ENCODE peak calls at places on chromosomes 4 and X, in nine cellular contexts. N is mucosa of gallbladder; A is stimulated activated CD8-positive, alpha-beta memory T cell treated with anti-CD3 and anti-CD28 coated beads, Interleukin-7, amount 100 ng/mL, for 4 hours; V is pancreas; E is B cell; L is aorta; F is COLO829; G is heart right ventricle; H is stimulated activated CD4-positive, alpha-beta T cell treated with anti-CD3 and anti-CD28 coated beads, Interleukin-1b, Interleukin-23, amount 100 ng/mL, for 4 hours. Y is an unnamed sample.

GRCh38 chrX:80808854-80809493 is 703 bp downstream of the BRWD3 start:
- DNase-seq in L (peak; percentile 72), E (peak; percentile 40), F (no peak), V (peak; percentile 21), H (no peak), G (no peak), N (no peak), A (peak; percentile 1), Y (peak; percentile 34)

GRCh38 chr4:76562161-76562560 is 127.1 kb downstream of the SHROOM3 start:
- DNase-seq in H (no peak), N (no peak), A (no peak), V (no peak), L (no peak), F (no peak), G (no peak), E (no peak), Y (no peak)

GRCh38 chr4:17577660-17578481 is 873 bp downstream of the LAP3 start:
- DNase-seq in L (peak; percentile 86), G (peak; percentile 51), A (peak; percentile 24), V (peak; percentile 47), E (peak; percentile 11), H (no peak), N (peak; percentile 22), F (no peak), Y (peak; percentile 19)

GRCh38 chr4:71550220-71551190 is 211.7 kb downstream of the SLC4A4 start:
- DNase-seq in H (no peak), V (no peak), A (no peak), F (peak; percentile 49), E (no peak), L (no peak), N (no peak), G (no peak), Y (peak; percentile 18)

GRCh38 chrX:41429592-41429991 is 17.6 kb upstream of the NYX start:
- DNase-seq in A (no peak), N (no peak), L (no peak), H (no peak), G (no peak), E (no peak), V (no peak), F (no peak), Y (no peak)

GRCh38 chr4:145732001-145732400 is 52.1 kb downstream of the C4orf51 start:
- DNase-seq in G (no peak), H (no peak), L (no peak), F (no peak), E (no peak), A (no peak), N (no peak), V (no peak), Y (no peak)

GRCh38 chr4:6770581-6771228 is 11.8 kb upstream of the KIAA0232 start:
- DNase-seq in A (no peak), E (no peak), V (no peak), G (no peak), L (peak; percentile 21), F (no peak), H (no peak), N (no peak), Y (no peak)

GRCh38 chr4:113613503-113613902 is 148.0 kb downstream of the CAMK2D start:
- DNase-seq in G (no peak), E (no peak), L (no peak), V (no peak), F (no peak), N (no peak), A (no peak), H (no peak), Y (no peak)

GRCh38 chr4:2251073-2251794 is 9.3 kb upstream of the HAUS3 start:
- DNase-seq in E (peak; percentile 8), G (no peak), A (no peak), H (no peak), N (no peak), V (peak; percentile 23), L (peak; percentile 69), F (no peak), Y (no peak)

GRCh38 chr4:182978152-182978827 is 61.1 kb upstream of the DCTD start:
- DNase-seq in G (no peak), N (no peak), V (no peak), H (no peak), F (peak; percentile 8), A (no peak), E (peak; percentile 10), L (no peak), Y (no peak)

GRCh38 chrX:104921606-104922205 is 298.8 kb downstream of the TEX13A start:
- DNase-seq in A (no peak), L (peak; percentile 69), N (peak; percentile 13), V (peak; percentile 28), F (no peak), E (no peak), G (no peak), H (no peak), Y (no peak)

GRCh38 chr4:186628058-186628711 is 72.8 kb upstream of the MTNR1A start:
- DNase-seq in F (no peak), H (no peak), N (no peak), E (no peak), V (no peak), A (no peak), L (no peak), G (no peak), Y (peak; percentile 7)

GRCh38 chr4:8324640-8325239 is 55.2 kb downstream of the HTRA3 start:
- DNase-seq in G (no peak), L (peak; percentile 9), F (no peak), A (no peak), E (no peak), V (no peak), H (no peak), N (no peak), Y (no peak)

GRCh38 chr4:147136308-147136707 is 190.6 kb upstream of the TTC29 start:
- DNase-seq in F (peak; percentile 19), V (no peak), L (no peak), A (no peak), G (peak; percentile 15), H (no peak), N (no peak), E (no peak), Y (no peak)

GRCh38 chr4:11367371-11367770 is 61.3 kb downstream of the HS3ST1 start:
- DNase-seq in L (no peak), A (no peak), G (peak; percentile 52), V (peak; percentile 39), H (no peak), E (no peak), N (peak; percentile 76), F (peak; percentile 89), Y (no peak)

GRCh38 chr4:3836802-3837601 is 70.8 kb downstream of the ADRA2C start:
- DNase-seq in H (no peak), F (peak; percentile 29), A (no peak), V (peak; percentile 45), E (no peak), N (no peak), G (no peak), L (no peak), Y (peak; percentile 15)

GRCh38 chr4:5979981-5980380 is 38.2 kb downstream of the C4orf50 start:
- DNase-seq in L (no peak), E (no peak), H (no peak), V (no peak), A (no peak), N (no peak), F (peak; percentile 6), G (no peak), Y (peak; percentile 13)

GRCh38 chr4:5124876-5125275 is 73.6 kb downstream of the STK32B start:
- DNase-seq in N (no peak), L (no peak), H (no peak), E (no peak), V (no peak), A (no peak), F (no peak), G (no peak), Y (no peak)

GRCh38 chrX:137313627-137314026 is 252.3 kb upstream of the ZIC3 start:
- DNase-seq in A (no peak), E (no peak), L (no peak), F (no peak), G (no peak), V (no peak), N (no peak), H (no peak), Y (no peak)

GRCh38 chrX:153410328-153410727 is 944 bp upstream of the ZFP92 start:
- DNase-seq in V (no peak), L (peak; percentile 40), H (no peak), E (no peak), F (no peak), N (no peak), G (no peak), A (no peak), Y (no peak)

GRCh38 chr4:94468093-94468492 is 16.4 kb downstream of the PDLIM5 start:
- DNase-seq in L (no peak), A (no peak), E (no peak), H (no peak), N (no peak), V (no peak), F (no peak), G (no peak), Y (no peak)

GRCh38 chr4:1116837-1117236 is 3.5 kb upstream of the RNF212 start:
- DNase-seq in A (no peak), G (no peak), V (no peak), F (no peak), N (no peak), H (no peak), E (no peak), L (no peak), Y (no peak)

GRCh38 chr4:122798101-122798500 is 28.5 kb upstream of the FGF2 start:
- DNase-seq in E (no peak), L (no peak), H (no peak), F (peak; percentile 95), G (peak; percentile 23), N (peak; percentile 14), A (no peak), V (no peak), Y (peak; percentile 16)

GRCh38 chr4:47334597-47335185 is 128.8 kb downstream of the COMMD8 start:
- DNase-seq in A (no peak), L (no peak), V (no peak), F (no peak), H (no peak), N (no peak), G (no peak), E (no peak), Y (no peak)

GRCh38 chr4:165716472-165716871 is 156.6 kb upstream of the TLL1 start:
- DNase-seq in N (no peak), V (no peak), F (no peak), G (peak; percentile 16), A (no peak), H (no peak), E (no peak), L (no peak), Y (no peak)

GRCh38 chr4:104494822-104495559 is at the start of gene CXXC4:
- DNase-seq in H (no peak), F (peak; percentile 17), G (peak; percentile 70), N (peak; percentile 57), E (peak; percentile 9), V (peak; percentile 74), A (peak; percentile 14), L (peak; percentile 82), Y (peak; percentile 51)

GRCh38 chr4:100340534-100341364 is 150.5 kb upstream of the DDIT4L start:
- DNase-seq in H (no peak), A (no peak), F (no peak), N (no peak), E (no peak), V (no peak), L (no peak), G (no peak), Y (no peak)

GRCh38 chrX:118346258-118347094 is 570 bp downstream of the WDR44 start:
- DNase-seq in G (peak; percentile 45), H (peak; percentile 27), F (peak; percentile 8), A (peak; percentile 29), V (peak; percentile 55), N (peak; percentile 22), L (peak; percentile 81), E (peak; percentile 62), Y (peak; percentile 56)

GRCh38 chr4:15805583-15806517 is 27.7 kb downstream of the CD38 start:
- DNase-seq in F (peak; percentile 26), A (no peak), L (no peak), N (peak; percentile 45), G (no peak), V (no peak), E (peak; percentile 60), H (no peak), Y (peak; percentile 32)

GRCh38 chr4:87977521-87978278 is 2.2 kb downstream of the SPP1 start:
- DNase-seq in F (peak; percentile 51), G (no peak), A (no peak), V (no peak), N (no peak), E (no peak), H (no peak), L (no peak), Y (no peak)

GRCh38 chr4:74338792-74339333 is 26.1 kb upstream of the EREG start:
- DNase-seq in F (no peak), A (no peak), G (no peak), L (no peak), E (no peak), H (no peak), N (no peak), V (no peak), Y (no peak)

Y was measured in Calu3.